ENCODE peak calls at places on chromosomes 6 and 20, in seven cellular contexts. G, A, J, O, P, C and B are unnamed samples.
A peak's percentile ranks its signal among the peaks of the same experiment; 100 is the strongest.

GRCh38 chr6:16319813-16320532 is 81.6 kb downstream of the GMPR start:
- DNase-seq in G (peak; percentile 38), A (peak; percentile 94), J (peak; percentile 69), O (peak; percentile 88), P (peak; percentile 37), C (peak; percentile 69), B (no peak)

GRCh38 chr6:71496018-71496800 is 207.6 kb downstream of the OGFRL1 start:
- DNase-seq in G (no peak), A (peak; percentile 30), J (no peak), O (no peak), P (no peak), C (no peak), B (peak; percentile 7)

GRCh38 chr6:138596591-138596990 is 97.3 kb upstream of the NHSL1 start:
- DNase-seq in G (no peak), A (no peak), J (no peak), O (no peak), P (no peak), C (no peak), B (no peak)

GRCh38 chr6:89479902-89480301 is 47.0 kb downstream of the ANKRD6 start:
- DNase-seq in G (no peak), A (no peak), J (no peak), O (no peak), P (no peak), C (no peak), B (no peak)

GRCh38 chr20:59017493-59018231 is 1.6 kb upstream of the TUBB1 start:
- DNase-seq in G (no peak), A (no peak), J (no peak), O (no peak), P (no peak), C (no peak), B (no peak)

GRCh38 chr6:48474764-48475674 is 364.0 kb upstream of the PTCHD4 start:
- DNase-seq in G (no peak), A (no peak), J (no peak), O (no peak), P (no peak), C (no peak), B (no peak)

GRCh38 chr6:53986165-53986720 is 125.0 kb upstream of the MLIP start:
- DNase-seq in G (no peak), A (peak; percentile 71), J (no peak), O (no peak), P (no peak), C (peak; percentile 41), B (no peak)

GRCh38 chr20:59630526-59630925 is 26.2 kb downstream of the PHACTR3 start:
- DNase-seq in G (no peak), A (no peak), J (no peak), O (no peak), P (no peak), C (no peak), B (no peak)

GRCh38 chr6:3808759-3809514 is 40.2 kb upstream of the FAM50B start:
- DNase-seq in G (no peak), A (peak; percentile 94), J (no peak), O (peak; percentile 95), P (no peak), C (peak; percentile 62), B (no peak)

GRCh38 chr6:12232339-12232738 is 57.8 kb upstream of the EDN1 start:
- DNase-seq in G (no peak), A (peak; percentile 77), J (no peak), O (no peak), P (no peak), C (no peak), B (peak; percentile 4)

GRCh38 chr20:25009218-25010145 is 16.9 kb upstream of the APMAP start:
- DNase-seq in G (no peak), A (no peak), J (no peak), O (peak; percentile 48), P (peak; percentile 37), C (no peak), B (no peak)

GRCh38 chr6:26536571-26537159 is 1.5 kb upstream of the HMGN4 start:
- DNase-seq in G (no peak), A (peak; percentile 76), J (no peak), O (peak; percentile 61), P (no peak), C (no peak), B (no peak)

GRCh38 chr6:30884521-30885480 is 482 bp downstream of the DDR1 start:
- DNase-seq in G (no peak), A (peak; percentile 64), J (no peak), O (no peak), P (peak; percentile 52), C (no peak), B (peak; percentile 67)

GRCh38 chr6:117344444-117345291 is 79.3 kb downstream of the VGLL2 start:
- DNase-seq in G (no peak), A (no peak), J (no peak), O (no peak), P (no peak), C (no peak), B (no peak)